ENCODE peak calls at places on chromosomes 13 and 19, in seven cellular contexts. Z, Q, B, C, F, G and T are unnamed samples.

GRCh38 chr13:98386632-98387031 is 190.3 kb downstream of the STK24 start:
- DNase-seq in B (no peak), G (peak), F (no peak), Q (no peak), Z (no peak), C (no peak), T (no peak)

GRCh38 chr13:62919491-62919890 is 1503.8 kb upstream of the PCDH20 start:
- DNase-seq in F (no peak), Q (no peak), G (no peak), B (no peak), Z (no peak), C (no peak), T (no peak)

GRCh38 chr19:10724573-10725071 is 6.7 kb downstream of the DNM2 start:
- DNase-seq in B (no peak), G (peak), Z (no peak), C (no peak), F (no peak), Q (no peak), T (no peak)

GRCh38 chr13:77061362-77061761 is 34.4 kb upstream of the FBXL3 start:
- DNase-seq in Q (no peak), C (no peak), Z (no peak), F (no peak), B (no peak), G (no peak), T (no peak)

GRCh38 chr19:29893606-29894284 is 48.3 kb upstream of the URI1 start:
- DNase-seq in G (peak), Q (no peak), F (no peak), C (no peak), Z (no peak), B (no peak), T (no peak)

GRCh38 chr19:12946092-12946845 is 607 bp downstream of the RAD23A start:
- DNase-seq in Z (no peak), G (peak), B (peak), Q (peak), F (peak), C (peak), T (no peak)

GRCh38 chr13:76500894-76501293 is 385.3 kb downstream of the KCTD12 start:
- DNase-seq in G (no peak), Q (no peak), Z (no peak), B (no peak), C (no peak), F (no peak), T (no peak)

GRCh38 chr19:46944918-46945628 is 74.6 kb upstream of the NPAS1 start:
- DNase-seq in B (no peak), F (peak), Z (no peak), Q (peak), G (peak), C (peak), T (no peak)

GRCh38 chr13:74550039-74550438 is 415.8 kb upstream of the KLF12 start:
- DNase-seq in G (no peak), F (peak), Q (no peak), Z (peak), B (no peak), C (no peak), T (no peak)

GRCh38 chr19:14674764-14675163 is at the start of gene ADGRE3:
- DNase-seq in C (no peak), G (no peak), Z (no peak), Q (no peak), F (no peak), B (no peak), T (peak)

GRCh38 chr19:56076413-56076998 is 44.6 kb downstream of the ZNF787 start:
- DNase-seq in G (peak), B (peak), Q (no peak), F (no peak), C (no peak), Z (peak), T (peak)

GRCh38 chr19:39157275-39157996 is 31.9 kb downstream of the PAK4 start:
- DNase-seq in B (no peak), F (peak), Z (no peak), G (no peak), C (no peak), Q (no peak), T (no peak)

GRCh38 chr19:42255766-42256750 is 1.1 kb upstream of the ERF start:
- DNase-seq in B (no peak), Q (peak), F (no peak), C (peak), G (peak), Z (no peak), T (no peak)

GRCh38 chr19:7637374-7638256 is 705 bp downstream of the STXBP2 start:
- DNase-seq in F (no peak), G (no peak), C (peak), B (no peak), Z (no peak), Q (peak), T (no peak)

GRCh38 chr13:113841355-113841653 is 22.6 kb downstream of the GAS6 start:
- DNase-seq in G (no peak), Z (no peak), F (no peak), B (no peak), C (no peak), Q (no peak), T (no peak)

GRCh38 chr19:20558011-20558410 is 7.6 kb downstream of the ZNF737 start:
- DNase-seq in Q (no peak), G (peak), C (no peak), F (no peak), B (no peak), Z (no peak), T (no peak)

GRCh38 chr13:100673831-100674362 is 698 bp downstream of the TMTC4 start:
- DNase-seq in G (peak), C (peak), Z (peak), F (peak), B (peak), Q (peak), T (no peak)

GRCh38 chr13:107518292-107518691 is 697.0 kb downstream of the LIG4 start:
- DNase-seq in F (peak), Z (peak), G (no peak), Q (no peak), C (no peak), B (no peak), T (no peak)

GRCh38 chr19:16957151-16957662 is 68.4 kb downstream of the F2RL3 start:
- DNase-seq in F (no peak), G (no peak), C (no peak), B (no peak), Z (no peak), Q (no peak), T (no peak)